ENCODE peak calls at places on chromosomes 3 and 15, in four cellular contexts. G, X, Q and W are unnamed samples.

GRCh38 chr15:70172124-70172523 is 74.4 kb upstream of the TLE3 start:
- DNase-seq in Q (no peak), G (peak), X (no peak), W (no peak)

GRCh38 chr3:97934980-97935695 is 37.1 kb downstream of the RIOX2 start:
- DNase-seq in X (no peak), Q (no peak), G (no peak), W (no peak)

GRCh38 chr3:9301798-9302197 is 52.4 kb upstream of the SRGAP3 start:
- DNase-seq in X (no peak), Q (no peak), G (no peak), W (no peak)

GRCh38 chr15:85527907-85528306 is 147.5 kb downstream of the AKAP13 start:
- DNase-seq in X (peak), Q (no peak), G (no peak), W (no peak)

GRCh38 chr15:70596354-70597055 is 166.9 kb downstream of the UACA start:
- DNase-seq in Q (peak), X (peak), G (no peak), W (no peak)

GRCh38 chr3:89315750-89316149 is 208.3 kb downstream of the EPHA3 start:
- DNase-seq in G (no peak), X (no peak), Q (no peak), W (no peak)

GRCh38 chr3:30667250-30667585 is 60.8 kb downstream of the TGFBR2 start:
- DNase-seq in G (no peak), X (no peak), Q (no peak), W (peak)

GRCh38 chr3:72683068-72683467 is 165.2 kb downstream of the SHQ1 start:
- DNase-seq in G (no peak), X (no peak), Q (no peak), W (no peak)

GRCh38 chr3:171260899-171261298 is 199.3 kb downstream of the TNIK start:
- DNase-seq in Q (no peak), G (no peak), X (no peak), W (no peak)